ENCODE peak calls at places on chromosomes 7 and 10, in seven cellular contexts. K is fibroblast of pulmonary artery; H is stimulated activated CD4-positive, alpha-beta T cell treated with anti-CD3 and anti-CD28 coated beads, Interleukin-2, amount 100 ng/mL, for 24 hours; M is lower lobe of right lung; J is stimulated activated CD8-positive, alpha-beta memory T cell treated with anti-CD3 and anti-CD28 coated beads, Interleukin-4, amount 100 ng/mL, for 1 hour; S is dorsolateral prefrontal cortex; N is KBM-7. C is an unnamed sample.

GRCh38 chr7:144885453-144885852 is 49.6 kb upstream of the TPK1 start:
- DNase-seq in K (no peak), N (no peak), S (no peak), J (no peak), M (no peak), H (no peak), C (no peak)

GRCh38 chr10:113199459-113199858 is 249.4 kb downstream of the TCF7L2 start:
- DNase-seq in M (no peak), H (no peak), N (no peak), K (peak; percentile 29), J (no peak), S (no peak), C (no peak)

GRCh38 chr7:98284335-98285036 is 3.0 kb downstream of the BRI3 start:
- DNase-seq in S (peak; percentile 26), J (no peak), N (peak; percentile 73), M (peak; percentile 92), H (no peak), K (peak; percentile 69), C (no peak)

GRCh38 chr7:41693150-41693997 is 9.5 kb downstream of the INHBA start:
- DNase-seq in N (no peak), S (no peak), K (peak; percentile 67), J (no peak), M (no peak), H (no peak), C (no peak)

GRCh38 chr10:3452234-3452633 is 279.7 kb upstream of the PITRM1 start:
- DNase-seq in N (no peak), H (no peak), K (peak; percentile 91), M (no peak), J (no peak), S (no peak), C (no peak)

GRCh38 chr7:148773344-148773743 is 74.6 kb downstream of the CUL1 start:
- DNase-seq in H (peak; percentile 17), K (no peak), S (no peak), N (peak; percentile 89), J (peak; percentile 9), M (no peak), C (no peak)

GRCh38 chr10:32377458-32378370 is 30.8 kb upstream of the EPC1 start:
- DNase-seq in M (no peak), S (no peak), H (peak; percentile 27), K (peak; percentile 61), J (no peak), N (peak; percentile 90), C (peak; percentile 92)

GRCh38 chr7:7977774-7978173 is 9.2 kb downstream of the GLCCI1 start:
- DNase-seq in S (no peak), M (no peak), K (peak; percentile 28), H (no peak), J (no peak), N (no peak), C (no peak)

GRCh38 chr10:79059859-79060379 is 8.8 kb upstream of the ZMIZ1 start:
- DNase-seq in M (peak; percentile 43), J (no peak), H (no peak), K (no peak), S (peak; percentile 69), N (no peak), C (no peak)

GRCh38 chr10:93080350-93081046 is 6.8 kb downstream of the CYP26A1 start:
- DNase-seq in N (peak; percentile 64), K (peak; percentile 52), H (peak; percentile 64), J (peak; percentile 13), S (peak; percentile 51), M (peak; percentile 60), C (peak; percentile 59)

GRCh38 chr10:51010977-51011376 is 63.3 kb upstream of the PRKG1 start:
- DNase-seq in M (no peak), K (peak; percentile 76), S (no peak), N (peak; percentile 35), H (no peak), J (no peak), C (peak; percentile 77)

GRCh38 chr10:450463-450862 is 239.0 kb downstream of the DIP2C start:
- DNase-seq in H (no peak), J (no peak), S (no peak), M (no peak), K (no peak), N (no peak), C (no peak)

GRCh38 chr10:90862908-90863514 is 5.2 kb upstream of the HTR7 start:
- DNase-seq in K (peak; percentile 70), J (no peak), N (peak; percentile 33), H (no peak), S (no peak), M (no peak), C (peak; percentile 48)

GRCh38 chr7:75072978-75073282 is 672 bp downstream of the RCC1L start:
- DNase-seq in S (no peak), M (no peak), N (peak; percentile 52), H (no peak), K (no peak), J (no peak), C (no peak)

GRCh38 chr7:100105534-100105933 is 4.1 kb downstream of the AP4M1 start:
- DNase-seq in M (no peak), J (no peak), K (no peak), S (no peak), H (no peak), N (no peak), C (no peak)

GRCh38 chr10:117762819-117763172 is 220.2 kb downstream of the EMX2 start:
- DNase-seq in N (no peak), H (no peak), S (no peak), J (no peak), M (no peak), K (peak; percentile 4), C (no peak)

GRCh38 chr7:117645456-117646181 is 165.8 kb downstream of the CFTR start:
- DNase-seq in M (no peak), J (no peak), H (no peak), S (no peak), K (peak; percentile 80), N (peak; percentile 32), C (no peak)